ENCODE peak calls at places on chromosomes 11 and 22, in seven cellular contexts. X is NCI-H345; W is neural progenitor cell; U is left ventricle myocardium superior; I is stimulated activated naive B cell treated with anti-CD40 and anti-IgM and Interleukin-4, amounts not matched to agents 10 μg/mL and 1 μg/mL and 100 μg/mL, for 72 hours; F is H7; N is dorsolateral prefrontal cortex. Y is an unnamed sample.

GRCh38 chr11:27914080-27914479 is 193.9 kb downstream of the KIF18A start:
- DNase-seq in I (no peak), F (no peak), W (no peak), U (no peak), N (no peak), X (no peak), Y (no peak)

GRCh38 chr11:123475478-123475877 is 45.4 kb downstream of the GRAMD1B start:
- DNase-seq in W (peak), I (no peak), X (peak), F (peak), U (no peak), N (no peak), Y (no peak)

GRCh38 chr22:46801826-46802607 is 39.6 kb downstream of the TBC1D22A start:
- DNase-seq in U (no peak), X (no peak), I (no peak), N (no peak), W (no peak), F (no peak), Y (no peak)

GRCh38 chr11:128029219-128029722 is 558.1 kb downstream of the ETS1 start:
- DNase-seq in X (no peak), U (no peak), W (no peak), N (no peak), I (no peak), F (no peak), Y (no peak)

GRCh38 chr22:35683560-35683959 is 34.1 kb upstream of the APOL5 start:
- DNase-seq in F (no peak), N (no peak), I (no peak), W (no peak), X (no peak), U (no peak), Y (no peak)

GRCh38 chr11:35272391-35272821 is 133.4 kb downstream of the CD44 start:
- DNase-seq in U (no peak), F (no peak), I (peak), X (no peak), N (no peak), W (no peak), Y (no peak)

GRCh38 chr11:64101461-64101860 is 64.5 kb downstream of the MACROD1 start:
- DNase-seq in W (no peak), X (no peak), I (no peak), F (no peak), N (peak), U (no peak), Y (no peak)

GRCh38 chr11:47254381-47254780 is 3.4 kb upstream of the NR1H3 start:
- DNase-seq in W (no peak), X (no peak), F (no peak), U (no peak), N (no peak), I (no peak), Y (no peak)

GRCh38 chr11:35087648-35088047 is 51.3 kb upstream of the CD44 start:
- DNase-seq in N (no peak), I (no peak), W (no peak), F (no peak), U (no peak), X (no peak), Y (no peak)

GRCh38 chr11:130775306-130776043 is 140.8 kb downstream of the SNX19 start:
- DNase-seq in N (no peak), X (no peak), I (no peak), U (no peak), W (no peak), F (no peak), Y (no peak)

GRCh38 chr11:2742611-2743426 is 43.0 kb upstream of the KCNQ1OT1 start:
- DNase-seq in I (no peak), N (no peak), F (no peak), U (peak), W (no peak), X (no peak), Y (no peak)

Y was measured in WTC11.